ENCODE peak calls at places on chromosomes 13 and 19, in seven cellular contexts. One of them, this sample, is unnamed.
A peak's percentile ranks its signal among the peaks of the same experiment; 100 is the strongest.

GRCh38 chr19:31113250-31113685 is 236.0 kb downstream of the TSHZ3 start:
- DNase-seq in A549: no peak
- DNase-seq in uterus: no peak
- DNase-seq in gastrocnemius medialis: no peak
- DNase-seq in stomach: no peak
- DNase-seq in testis: no peak
- DNase-seq in body of pancreas: no peak
- DNase-seq in this sample: no peak

GRCh38 chr13:74574964-74575728 is 440.9 kb upstream of the KLF12 start:
- DNase-seq in A549: no peak
- DNase-seq in uterus: no peak
- DNase-seq in gastrocnemius medialis: no peak
- DNase-seq in stomach: no peak
- DNase-seq in testis: no peak
- DNase-seq in body of pancreas: no peak
- DNase-seq in this sample: no peak

GRCh38 chr13:51849145-51850101 is 4.4 kb upstream of the TMEM272 start:
- DNase-seq in A549: peak; percentile 31
- DNase-seq in uterus: no peak
- DNase-seq in gastrocnemius medialis: no peak
- DNase-seq in stomach: no peak
- DNase-seq in testis: peak; percentile 45
- DNase-seq in body of pancreas: peak; percentile 30
- DNase-seq in this sample: no peak

GRCh38 chr13:72435251-72435650 is 292.2 kb downstream of the MZT1 start:
- DNase-seq in A549: no peak
- DNase-seq in uterus: no peak
- DNase-seq in gastrocnemius medialis: no peak
- DNase-seq in stomach: no peak
- DNase-seq in testis: no peak
- DNase-seq in body of pancreas: no peak
- DNase-seq in this sample: no peak

GRCh38 chr13:84641491-84641890 is 759.2 kb upstream of the SLITRK1 start:
- DNase-seq in A549: no peak
- DNase-seq in uterus: no peak
- DNase-seq in gastrocnemius medialis: no peak
- DNase-seq in stomach: no peak
- DNase-seq in testis: no peak
- DNase-seq in body of pancreas: no peak
- DNase-seq in this sample: no peak

GRCh38 chr13:45331123-45331619 is 9.8 kb downstream of the TPT1 start:
- DNase-seq in A549: no peak
- DNase-seq in uterus: no peak
- DNase-seq in gastrocnemius medialis: no peak
- DNase-seq in stomach: no peak
- DNase-seq in testis: no peak
- DNase-seq in body of pancreas: no peak
- DNase-seq in this sample: no peak

GRCh38 chr19:5238700-5239099 is 101.9 kb downstream of the PTPRS start:
- DNase-seq in A549: no peak
- DNase-seq in uterus: no peak
- DNase-seq in gastrocnemius medialis: no peak
- DNase-seq in stomach: no peak
- DNase-seq in testis: no peak
- DNase-seq in body of pancreas: no peak
- DNase-seq in this sample: no peak

GRCh38 chr19:29966594-29967249 is 24.7 kb downstream of the URI1 start:
- DNase-seq in A549: no peak
- DNase-seq in uterus: no peak
- DNase-seq in gastrocnemius medialis: no peak
- DNase-seq in stomach: no peak
- DNase-seq in testis: no peak
- DNase-seq in body of pancreas: no peak
- DNase-seq in this sample: no peak

GRCh38 chr13:46553886-46554855 is 1.2 kb downstream of the LRCH1 start:
- DNase-seq in A549: peak; percentile 49
- DNase-seq in uterus: peak; percentile 62
- DNase-seq in gastrocnemius medialis: peak; percentile 30
- DNase-seq in stomach: peak; percentile 71
- DNase-seq in testis: peak; percentile 81
- DNase-seq in body of pancreas: peak; percentile 71
- DNase-seq in this sample: peak; percentile 88

DNA sequence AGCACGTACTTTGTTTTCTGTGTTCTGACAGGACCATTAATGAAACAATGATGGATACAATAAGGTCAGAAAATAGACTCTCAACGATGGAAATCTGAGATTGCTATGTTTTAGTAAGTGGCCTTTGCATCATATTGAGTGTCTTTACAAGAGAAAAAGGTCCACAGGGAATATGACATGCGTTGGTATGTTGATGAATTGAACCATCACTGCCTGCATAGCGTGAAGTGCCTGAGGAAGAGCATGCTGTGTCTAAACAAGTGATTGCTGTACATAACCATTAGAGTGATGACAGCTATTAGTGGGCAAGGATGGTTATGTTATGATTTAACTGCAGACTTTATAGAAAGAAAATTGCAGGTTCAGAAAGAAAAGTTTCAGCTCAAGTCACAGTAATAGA is 623.2 kb downstream of the SLITRK5 start:
- DNase-seq in A549: no peak
- DNase-seq in uterus: no peak
- DNase-seq in gastrocnemius medialis: no peak
- DNase-seq in stomach: no peak
- DNase-seq in testis: no peak
- DNase-seq in body of pancreas: no peak
- DNase-seq in this sample: no peak
- H3K4me3 ChIP-seq in A549: no peak overlapping the region
- H3K4me3 ChIP-seq in uterus: no peak overlapping the region
- H3K4me3 ChIP-seq in gastrocnemius medialis: no peak overlapping the region
- H3K4me3 ChIP-seq in stomach: no peak overlapping the region
- H3K4me3 ChIP-seq in testis: no peak overlapping the region
- H3K4me3 ChIP-seq in body of pancreas: no peak overlapping the region
- H3K4me3 ChIP-seq in this sample: no peak overlapping the region

GRCh38 chr19:57611113-57611512 is 2.9 kb upstream of the ZNF134 start:
- DNase-seq in A549: no peak
- DNase-seq in uterus: no peak
- DNase-seq in gastrocnemius medialis: no peak
- DNase-seq in stomach: no peak
- DNase-seq in testis: no peak
- DNase-seq in body of pancreas: no peak
- DNase-seq in this sample: no peak

GRCh38 chr19:57615346-57615745 is 1.3 kb downstream of the ZNF134 start:
- DNase-seq in A549: no peak
- DNase-seq in uterus: no peak
- DNase-seq in gastrocnemius medialis: no peak
- DNase-seq in stomach: no peak
- DNase-seq in testis: no peak
- DNase-seq in body of pancreas: no peak
- DNase-seq in this sample: no peak

DNA sequence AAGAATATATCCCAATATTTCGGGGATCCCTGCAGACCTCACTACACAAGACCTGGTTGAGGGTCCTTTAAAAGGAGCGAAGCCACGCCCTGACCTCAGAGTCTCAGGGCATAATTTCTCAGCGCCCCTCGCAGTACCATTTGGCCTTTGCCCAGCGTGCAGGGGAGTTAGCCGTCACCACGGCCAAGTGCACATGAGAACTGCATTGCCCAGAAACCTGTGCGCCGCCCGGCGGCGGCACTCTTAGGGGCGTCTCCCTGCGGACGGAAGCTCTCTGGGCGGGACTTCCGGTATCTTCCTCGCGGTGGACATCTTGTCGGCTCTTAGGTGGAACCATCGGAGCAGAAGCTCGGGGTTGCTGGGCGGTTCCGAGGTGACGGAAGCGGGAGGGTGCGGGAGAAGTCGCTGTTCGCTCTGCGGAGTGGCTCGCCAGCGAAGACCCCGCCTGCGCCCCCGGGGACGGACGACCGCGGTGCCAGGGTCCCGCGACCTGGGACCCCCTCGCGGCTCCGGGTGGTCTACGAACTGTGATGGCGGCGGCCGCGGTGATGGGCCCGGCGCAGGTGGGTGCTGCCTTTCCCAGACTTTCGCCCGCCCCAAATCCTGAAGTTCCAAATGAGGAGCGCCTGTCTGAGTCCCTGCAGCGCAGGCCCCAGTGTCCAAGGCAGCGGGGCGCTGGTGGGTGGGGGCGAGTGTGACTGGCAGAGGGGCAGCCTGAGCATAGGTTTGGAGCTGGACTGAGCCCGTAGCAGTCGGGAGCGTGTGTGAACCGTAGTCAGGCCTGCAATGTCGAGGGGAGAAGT is at the start of gene ZNF134:
- DNase-seq in A549: peak; percentile 95
- DNase-seq in uterus: peak; percentile 85
- DNase-seq in gastrocnemius medialis: peak; percentile 86
- DNase-seq in stomach: peak; percentile 93
- DNase-seq in testis: peak; percentile 96
- DNase-seq in body of pancreas: peak; percentile 92
- DNase-seq in this sample: peak; percentile 94
- TF ChIP-seq POLR2A in A549: peak; percentile 30
- TF ChIP-seq POLR2A in uterus: no peak
- TF ChIP-seq POLR2A in gastrocnemius medialis: peak; percentile 36
- TF ChIP-seq POLR2A in stomach: no peak
- TF ChIP-seq POLR2A in testis: no peak
- TF ChIP-seq POLR2A in body of pancreas: peak; percentile 34
- TF ChIP-seq POLR2A in this sample: no peak

DNA sequence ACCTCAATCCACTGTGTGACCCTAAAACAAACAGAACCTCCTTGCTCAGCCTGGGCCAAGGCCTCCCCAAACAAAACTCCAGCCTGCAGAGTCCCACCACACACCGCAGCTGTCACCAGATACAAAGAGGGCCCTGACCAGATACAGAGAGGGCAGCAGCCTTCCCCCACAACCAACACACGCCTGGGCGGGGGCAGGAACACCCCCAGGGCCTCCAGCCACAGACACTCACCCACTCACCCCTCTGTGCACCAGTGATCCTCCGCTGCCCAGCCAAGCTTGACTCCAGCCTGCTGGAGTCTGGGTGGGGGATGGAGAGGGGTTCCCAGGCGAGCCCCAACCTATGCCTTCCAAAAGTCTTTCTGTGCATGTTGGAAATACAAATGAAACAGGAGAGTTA is 5.9 kb upstream of the CIRBP start:
- DNase-seq in A549: no peak
- DNase-seq in uterus: no peak
- DNase-seq in gastrocnemius medialis: no peak
- DNase-seq in stomach: no peak
- DNase-seq in testis: no peak
- DNase-seq in body of pancreas: no peak
- DNase-seq in this sample: no peak
- H3K4me1 ChIP-seq in A549: peaks cover 68% of the 10 kb centered on the region
- H3K4me1 ChIP-seq in uterus: peaks cover 35% of the 10 kb centered on the region
- H3K4me1 ChIP-seq in gastrocnemius medialis: peaks cover 60% of the 10 kb centered on the region
- H3K4me1 ChIP-seq in stomach: peaks cover 95% of the 10 kb centered on the region
- H3K4me1 ChIP-seq in testis: peaks cover 76% of the 10 kb centered on the region
- H3K4me1 ChIP-seq in body of pancreas: peaks cover 90% of the 10 kb centered on the region
- H3K4me1 ChIP-seq in this sample: peaks cover 80% of the 10 kb centered on the region

DNA sequence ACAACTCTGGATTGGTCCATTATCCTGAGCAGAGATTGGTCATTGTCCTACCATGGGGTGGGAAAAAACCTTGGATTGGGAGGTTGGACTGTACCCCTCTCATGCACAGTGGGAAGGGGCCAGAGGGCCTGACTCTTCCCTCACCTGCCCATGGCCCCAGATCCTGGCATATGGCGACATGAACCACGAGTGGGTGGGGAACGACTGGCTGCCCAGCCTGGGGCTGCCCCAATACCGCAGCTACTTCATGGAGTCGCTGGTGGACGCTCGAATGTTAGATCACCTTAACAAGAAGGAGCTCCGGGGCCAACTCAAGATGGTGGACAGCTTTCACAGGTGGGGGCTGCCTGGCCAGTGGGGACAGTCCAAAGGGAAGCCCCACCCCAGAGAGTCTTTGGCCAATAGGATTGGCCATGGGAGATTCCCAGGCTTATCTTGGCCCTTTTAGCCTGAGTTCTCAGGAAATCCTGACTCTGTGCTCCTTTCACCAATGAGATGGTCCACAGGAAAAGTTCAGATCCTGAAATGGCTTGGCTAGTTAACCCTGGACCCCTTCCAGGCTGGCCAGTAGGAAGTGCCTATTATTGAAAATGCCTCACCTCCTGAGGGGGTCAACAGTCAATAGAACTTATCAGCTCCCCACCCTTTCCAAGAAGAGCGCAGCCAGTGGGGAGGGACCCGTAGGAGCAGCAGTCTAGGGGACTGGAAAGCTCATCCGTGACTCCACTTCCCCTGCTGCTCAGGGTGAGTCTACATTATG is 7.1 kb downstream of the HRC start:
- DNase-seq in A549: no peak
- DNase-seq in uterus: no peak
- DNase-seq in gastrocnemius medialis: no peak
- DNase-seq in stomach: no peak
- DNase-seq in testis: no peak
- DNase-seq in body of pancreas: no peak
- DNase-seq in this sample: peak; percentile 47
- H3K4me3 ChIP-seq in A549: no peak overlapping the region
- H3K4me3 ChIP-seq in uterus: no peak overlapping the region
- H3K4me3 ChIP-seq in gastrocnemius medialis: peak overlapping the region; percentile 64
- H3K4me3 ChIP-seq in stomach: peak overlapping the region; percentile 66
- H3K4me3 ChIP-seq in testis: peak overlapping the region; percentile 72
- H3K4me3 ChIP-seq in body of pancreas: no peak overlapping the region
- H3K4me3 ChIP-seq in this sample: peak overlapping the region; percentile 50

GRCh38 chr19:58097349-58097748 is 682 bp downstream of the ZSCAN18 start:
- DNase-seq in A549: no peak
- DNase-seq in uterus: no peak
- DNase-seq in gastrocnemius medialis: no peak
- DNase-seq in stomach: no peak
- DNase-seq in testis: no peak
- DNase-seq in body of pancreas: no peak
- DNase-seq in this sample: no peak

GRCh38 chr19:58095328-58095727 is 2.7 kb downstream of the ZSCAN18 start:
- DNase-seq in A549: no peak
- DNase-seq in uterus: no peak
- DNase-seq in gastrocnemius medialis: no peak
- DNase-seq in stomach: no peak
- DNase-seq in testis: no peak
- DNase-seq in body of pancreas: no peak
- DNase-seq in this sample: no peak

GRCh38 chr19:58096884-58097283 is 1.1 kb downstream of the ZSCAN18 start:
- DNase-seq in A549: no peak
- DNase-seq in uterus: no peak
- DNase-seq in gastrocnemius medialis: no peak
- DNase-seq in stomach: no peak
- DNase-seq in testis: no peak
- DNase-seq in body of pancreas: no peak
- DNase-seq in this sample: no peak

GRCh38 chr19:58098682-58098998 is 609 bp upstream of the ZSCAN18 start:
- DNase-seq in A549: no peak
- DNase-seq in uterus: no peak
- DNase-seq in gastrocnemius medialis: no peak
- DNase-seq in stomach: no peak
- DNase-seq in testis: no peak
- DNase-seq in body of pancreas: no peak
- DNase-seq in this sample: no peak

GRCh38 chr19:58097783-58098681 is at the start of gene ZSCAN18:
- DNase-seq in A549: peak; percentile 61
- DNase-seq in uterus: peak; percentile 99
- DNase-seq in gastrocnemius medialis: peak; percentile 92
- DNase-seq in stomach: peak; percentile 96
- DNase-seq in testis: peak; percentile 98
- DNase-seq in body of pancreas: peak; percentile 98
- DNase-seq in this sample: peak; percentile 99
- TF ChIP-seq POLR2A in A549: no peak
- TF ChIP-seq POLR2A in uterus: peak; percentile 90
- TF ChIP-seq POLR2A in gastrocnemius medialis: peak; percentile 35
- TF ChIP-seq POLR2A in stomach: no peak
- TF ChIP-seq POLR2A in testis: no peak
- TF ChIP-seq POLR2A in body of pancreas: peak; percentile 78
- TF ChIP-seq POLR2A in this sample: peak; percentile 86

GRCh38 chr19:12731337-12731736 is 3.1 kb downstream of the TRIR start:
- DNase-seq in A549: no peak
- DNase-seq in uterus: no peak
- DNase-seq in gastrocnemius medialis: no peak
- DNase-seq in stomach: no peak
- DNase-seq in testis: no peak
- DNase-seq in body of pancreas: no peak
- DNase-seq in this sample: no peak
- H3K4me1 ChIP-seq in A549: peaks cover 18% of the 10 kb centered on the region
- H3K4me1 ChIP-seq in uterus: peaks cover 8% of the 10 kb centered on the region
- H3K4me1 ChIP-seq in gastrocnemius medialis: peaks cover 27% of the 10 kb centered on the region
- H3K4me1 ChIP-seq in stomach: peaks cover 54% of the 10 kb centered on the region
- H3K4me1 ChIP-seq in testis: peaks cover 16% of the 10 kb centered on the region
- H3K4me1 ChIP-seq in body of pancreas: peaks cover 30% of the 10 kb centered on the region
- H3K4me1 ChIP-seq in this sample: no peaks in the 10 kb centered on the region

This sample was measured in heart left ventricle.